ENCODE peak calls at places on chromosomes 1 and 21, in four cellular contexts. G, N, J and L are unnamed samples.

GRCh38 chr1:184504012-184504694 is 117.3 kb downstream of the C1orf21 start:
- DNase-seq in J (no peak), G (no peak), N (no peak), L (no peak)

GRCh38 chr1:8660455-8660854 is 157.0 kb downstream of the RERE start:
- DNase-seq in N (no peak), J (peak), G (no peak), L (no peak)

GRCh38 chr1:15936025-15936424 is 39.9 kb downstream of the ZBTB17 start:
- DNase-seq in J (peak), G (no peak), N (no peak), L (no peak)

GRCh38 chr1:220833436-220833835 is 45.8 kb upstream of the HLX start:
- DNase-seq in G (no peak), N (no peak), J (no peak), L (no peak)

GRCh38 chr1:162903246-162903645 is 42.3 kb upstream of the CCDC190 start:
- DNase-seq in G (no peak), J (no peak), N (no peak), L (no peak)

GRCh38 chr1:3625151-3625907 is 514 bp downstream of the TPRG1L start:
- DNase-seq in G (peak), N (peak), J (peak), L (no peak)

GRCh38 chr21:26433386-26433785 is 139.7 kb downstream of the CYYR1 start:
- DNase-seq in J (no peak), G (no peak), N (no peak), L (no peak)

GRCh38 chr1:89692601-89693503 is 59.9 kb downstream of the LRRC8C start:
- DNase-seq in N (no peak), G (no peak), J (no peak), L (no peak)

GRCh38 chr1:53376041-53376461 is 48.2 kb upstream of the LRP8 start:
- DNase-seq in J (no peak), G (no peak), N (no peak), L (peak)

GRCh38 chr1:218829143-218829542 is 344.5 kb upstream of the LYPLAL1 start:
- DNase-seq in N (no peak), G (no peak), J (no peak), L (no peak)

GRCh38 chr1:47456250-47456649 is 18.4 kb downstream of the FOXD2 start:
- DNase-seq in G (no peak), N (no peak), J (no peak), L (no peak)

GRCh38 chr1:175933801-175934200 is 190.4 kb upstream of the TNR start:
- DNase-seq in N (no peak), G (peak), J (no peak), L (peak)

GRCh38 chr1:183180213-183180612 is 5.9 kb upstream of the LAMC2 start:
- DNase-seq in J (no peak), G (no peak), N (peak), L (no peak)

GRCh38 chr1:237386362-237387143 is 344.6 kb downstream of the RYR2 start:
- DNase-seq in J (peak), G (peak), N (peak), L (no peak)

GRCh38 chr1:186535388-186536133 is 74.6 kb upstream of the PDC start:
- DNase-seq in N (peak), G (no peak), J (no peak), L (no peak)

GRCh38 chr1:63773815-63774616 is at the start of gene ROR1:
- DNase-seq in N (peak), G (peak), J (peak), L (peak)

GRCh38 chr1:21639594-21640041 is 29.5 kb downstream of the RAP1GAP start:
- DNase-seq in G (no peak), J (peak), N (no peak), L (no peak)

GRCh38 chr21:39430016-39430415 is 15.6 kb downstream of the LCA5L start:
- DNase-seq in N (no peak), J (no peak), G (no peak), L (no peak)

GRCh38 chr1:153260980-153261792 is 1.7 kb downstream of the LORICRIN start:
- DNase-seq in N (no peak), G (no peak), J (no peak), L (peak)

GRCh38 chr1:39450956-39451601 is 40.4 kb upstream of the BMP8A start:
- DNase-seq in G (peak), J (no peak), N (no peak), L (no peak)

GRCh38 chr1:39453603-39454002 is 37.8 kb upstream of the BMP8A start:
- DNase-seq in G (no peak), N (no peak), J (no peak), L (no peak)

GRCh38 chr1:39452081-39452480 is 39.4 kb upstream of the BMP8A start:
- DNase-seq in N (no peak), G (no peak), J (no peak), L (no peak)

GRCh38 chr1:39452540-39452939 is 38.9 kb upstream of the BMP8A start:
- DNase-seq in N (no peak), J (no peak), G (no peak), L (no peak)
- TF ChIP-seq NR3C1 in N (no peak), J (no peak), G (no peak), L (no peak)

GRCh38 chr1:26010800-26011199 is 10.8 kb upstream of the EXTL1 start:
- DNase-seq in G (no peak), J (no peak), N (no peak), L (no peak)
- TF ChIP-seq USF2 in G (no peak), J (no peak), N (no peak), L (no peak)

GRCh38 chr1:152159144-152159543 is at the start of gene RPTN:
- DNase-seq in N (no peak), J (no peak), G (no peak), L (no peak)

GRCh38 chr1:152160553-152160952 is 1.5 kb upstream of the RPTN start:
- DNase-seq in J (no peak), N (no peak), G (no peak), L (no peak)

GRCh38 chr1:152165291-152166077 is 6.5 kb upstream of the RPTN start:
- DNase-seq in G (no peak), J (no peak), N (no peak), L (no peak)

GRCh38 chr1:152164542-152165136 is 5.6 kb upstream of the RPTN start:
- DNase-seq in G (no peak), J (no peak), N (no peak), L (no peak)

GRCh38 chr1:152162826-152163463 is 3.9 kb upstream of the RPTN start:
- DNase-seq in G (peak), J (no peak), N (peak), L (no peak)
- TF ChIP-seq NR3C1 in G (no peak), J (no peak), N (no peak), L (no peak)

GRCh38 chr1:40819101-40819500 is 35.5 kb downstream of the KCNQ4 start:
- DNase-seq in J (no peak), N (no peak), G (no peak), L (no peak)
- TF ChIP-seq USF2 in J (no peak), N (no peak), G (no peak), L (no peak)

GRCh38 chr1:214603819-214604252 is 841 bp downstream of the CENPF start:
- DNase-seq in N (peak), G (no peak), J (peak), L (no peak)
- TF ChIP-seq NR3C1 in N (no peak), G (no peak), J (no peak), L (no peak)

GRCh38 chr1:229028987-229029550 is 241.8 kb upstream of the RAB4A start:
- DNase-seq in J (no peak), G (no peak), N (no peak), L (no peak)
- TF ChIP-seq USF2 in J (no peak), G (no peak), N (no peak), L (no peak)

GRCh38 chr21:15839026-15839425 is 109.2 kb downstream of the USP25 start:
- DNase-seq in N (no peak), G (no peak), J (no peak), L (no peak)
- TF ChIP-seq NR3C1 in N (no peak), G (no peak), J (no peak), L (no peak)